ENCODE peak calls at places on chromosomes 3 and 15, in five cellular contexts. J is left ventricle myocardium inferior, X is GM12878, P is transverse colon, C is heart right ventricle. K is an unnamed sample.
A peak's percentile ranks its signal among the peaks of the same experiment; 100 is the strongest.

GRCh38 chr15:25805006-25805405 is 58.1 kb downstream of the ATP10A start:
- DNase-seq in J (no peak), X (no peak), P (no peak), C (no peak), K (no peak)

GRCh38 chr3:126156468-126156867 is 23.9 kb downstream of the ALDH1L1 start:
- DNase-seq in J (no peak), X (no peak), P (no peak), C (no peak), K (no peak)

GRCh38 chr15:89114974-89115373 is 26.7 kb downstream of the ABHD2 start:
- DNase-seq in J (no peak), X (no peak), P (no peak), C (no peak), K (peak; percentile 35)

GRCh38 chr15:31392761-31393401 is 66.2 kb downstream of the KLF13 start:
- DNase-seq in J (peak; percentile 32), X (no peak), P (peak; percentile 62), C (peak; percentile 55), K (peak; percentile 66)

GRCh38 chr15:48472756-48473155 is 141.5 kb downstream of the DUT start:
- DNase-seq in J (no peak), X (no peak), P (no peak), C (no peak), K (no peak)

GRCh38 chr3:153284282-153284938 is 122.4 kb downstream of the RAP2B start:
- DNase-seq in J (no peak), X (peak; percentile 12), P (peak; percentile 22), C (no peak), K (peak; percentile 17)

GRCh38 chr3:156360116-156360515 is 194.8 kb downstream of the SSR3 start:
- DNase-seq in J (no peak), X (no peak), P (no peak), C (no peak), K (no peak)

GRCh38 chr15:88029696-88030095 is 226.8 kb downstream of the NTRK3 start:
- DNase-seq in J (no peak), X (no peak), P (no peak), C (no peak), K (no peak)

GRCh38 chr15:89299896-89300295 is 34.7 kb downstream of the POLG start:
- DNase-seq in J (no peak), X (no peak), P (no peak), C (no peak), K (no peak)

GRCh38 chr15:75943246-75943645 is 39.6 kb downstream of the FBXO22 start:
- DNase-seq in J (no peak), X (no peak), P (no peak), C (no peak), K (no peak)

GRCh38 chr3:66163222-66163621 is 57.6 kb upstream of the SLC25A26 start:
- DNase-seq in J (no peak), X (no peak), P (no peak), C (no peak), K (no peak)

GRCh38 chr3:34868935-34869334 is 770.4 kb upstream of the ARPP21 start:
- DNase-seq in J (no peak), X (no peak), P (no peak), C (no peak), K (no peak)

GRCh38 chr3:45700570-45701073 is 11.4 kb downstream of the SACM1L start:
- DNase-seq in J (no peak), X (no peak), P (no peak), C (no peak), K (no peak)
- H3K4me1 ChIP-seq in J (peaks cover 31% of the 10 kb centered on the region), X (peaks cover 6% of the 10 kb centered on the region), P (peaks cover 28% of the 10 kb centered on the region), C (no peaks in the 10 kb centered on the region), K (peaks cover 8% of the 10 kb centered on the region)

GRCh38 chr15:56718560-56718959 is 14.7 kb downstream of the ZNF280D start:
- DNase-seq in J (no peak), X (no peak), P (no peak), C (no peak), K (no peak)
- H3K4me1 ChIP-seq in J (peaks cover 56% of the 10 kb centered on the region), X (peaks cover 3% of the 10 kb centered on the region), P (no peaks in the 10 kb centered on the region), C (peaks cover 59% of the 10 kb centered on the region), K (peaks cover 8% of the 10 kb centered on the region)

DNA sequence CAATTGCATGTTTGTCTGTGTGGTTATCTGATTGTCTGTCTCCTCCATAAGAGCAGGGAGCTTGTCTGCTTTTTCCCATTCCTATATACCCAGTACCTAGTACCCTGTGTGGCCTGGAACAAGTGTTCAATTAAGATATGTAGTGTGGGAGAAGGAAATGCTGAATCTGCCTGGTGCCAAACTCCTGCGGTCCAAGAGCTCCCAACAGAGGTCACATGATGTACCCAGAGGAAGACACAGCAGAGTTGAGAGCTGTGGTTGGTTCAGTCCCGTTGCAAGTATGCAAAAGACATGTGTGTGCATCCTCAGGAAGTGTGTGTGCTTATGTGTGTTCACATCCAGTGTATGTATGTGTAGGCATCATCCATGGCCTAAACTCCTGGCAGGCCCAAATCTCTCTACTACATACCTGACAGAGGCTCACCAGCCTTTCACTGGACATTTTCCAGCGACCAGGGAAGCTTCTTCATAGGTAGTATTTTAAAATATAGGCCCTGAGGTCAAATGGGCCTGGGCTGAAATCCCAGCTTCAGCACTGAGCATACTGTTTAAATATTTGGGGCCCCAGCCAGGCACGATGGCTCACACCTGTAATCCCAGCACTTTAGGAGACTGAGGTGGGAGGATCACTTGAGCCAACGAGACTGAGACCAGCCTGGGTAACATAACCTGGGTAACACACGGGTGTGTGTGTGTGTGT is 34.0 kb upstream of the ITGA11 start:
- DNase-seq in J (no peak), X (no peak), P (no peak), C (no peak), K (no peak)
- H3K4me1 ChIP-seq in J (no peaks in the 10 kb centered on the region), X (no peaks in the 10 kb centered on the region), P (no peaks in the 10 kb centered on the region), C (no peaks in the 10 kb centered on the region), K (peaks cover 4% of the 10 kb centered on the region)

GRCh38 chr3:186605561-186606545 is 7.0 kb upstream of the AHSG start:
- DNase-seq in J (no peak), X (no peak), P (no peak), C (no peak), K (no peak)

GRCh38 chr3:186605078-186605477 is 7.8 kb upstream of the AHSG start:
- DNase-seq in J (no peak), X (no peak), P (no peak), C (no peak), K (no peak)

GRCh38 chr3:186609247-186609868 is 3.5 kb upstream of the AHSG start:
- DNase-seq in J (no peak), X (no peak), P (no peak), C (no peak), K (no peak)

GRCh38 chr3:186612065-186612464 is 795 bp upstream of the AHSG start:
- DNase-seq in J (no peak), X (no peak), P (no peak), C (no peak), K (no peak)

DNA sequence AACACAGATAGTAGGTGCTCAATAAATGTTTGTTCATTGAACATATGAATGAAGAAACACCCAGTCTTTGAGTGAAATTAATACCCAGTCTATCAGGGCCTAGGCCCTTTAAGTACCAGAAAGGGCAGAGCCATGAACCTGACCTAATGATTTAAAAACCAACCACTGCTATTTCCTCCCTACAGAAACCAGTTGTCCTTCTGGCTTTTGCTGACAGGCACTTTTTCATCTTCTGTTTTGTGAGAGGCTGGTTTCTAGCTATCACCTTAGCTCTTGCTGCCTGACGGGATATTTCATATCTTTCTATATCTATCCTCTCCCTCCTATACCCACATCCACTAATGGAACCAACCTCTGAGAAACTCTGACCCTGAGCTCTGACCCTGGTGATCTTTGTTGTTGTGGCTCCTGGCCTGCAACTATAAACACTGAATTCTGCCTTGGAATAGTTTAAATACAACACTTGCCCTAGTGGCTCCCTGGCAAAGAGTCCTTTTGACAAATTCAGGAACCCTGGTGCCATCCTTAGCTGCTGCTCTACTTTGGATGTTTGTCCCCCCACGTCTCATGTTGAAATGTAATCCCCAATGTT is 4.1 kb upstream of the AHSG start:
- DNase-seq in J (no peak), X (no peak), P (no peak), C (no peak), K (no peak)
- H3K4me1 ChIP-seq in J (no peaks in the 10 kb centered on the region), X (no peaks in the 10 kb centered on the region), P (no peaks in the 10 kb centered on the region), C (no peaks in the 10 kb centered on the region), K (no peaks in the 10 kb centered on the region)

GRCh38 chr3:191894406-191894805 is 433.4 kb downstream of the PYDC2 start:
- DNase-seq in J (no peak), X (no peak), P (no peak), C (no peak), K (no peak)

GRCh38 chr3:191889781-191890180 is 428.8 kb downstream of the PYDC2 start:
- DNase-seq in J (no peak), X (no peak), P (no peak), C (no peak), K (no peak)
- H3K4me1 ChIP-seq in J (peaks cover 5% of the 10 kb centered on the region), X (no peaks in the 10 kb centered on the region), P (no peaks in the 10 kb centered on the region), C (no peaks in the 10 kb centered on the region), K (no peaks in the 10 kb centered on the region)

GRCh38 chr3:11459147-11459837 is 184.4 kb downstream of the VGLL4 start:
- DNase-seq in J (no peak), X (no peak), P (no peak), C (no peak), K (no peak)
- H3K4me1 ChIP-seq in J (peaks cover 9% of the 10 kb centered on the region), X (no peaks in the 10 kb centered on the region), P (no peaks in the 10 kb centered on the region), C (peaks cover 8% of the 10 kb centered on the region), K (no peaks in the 10 kb centered on the region)

DNA sequence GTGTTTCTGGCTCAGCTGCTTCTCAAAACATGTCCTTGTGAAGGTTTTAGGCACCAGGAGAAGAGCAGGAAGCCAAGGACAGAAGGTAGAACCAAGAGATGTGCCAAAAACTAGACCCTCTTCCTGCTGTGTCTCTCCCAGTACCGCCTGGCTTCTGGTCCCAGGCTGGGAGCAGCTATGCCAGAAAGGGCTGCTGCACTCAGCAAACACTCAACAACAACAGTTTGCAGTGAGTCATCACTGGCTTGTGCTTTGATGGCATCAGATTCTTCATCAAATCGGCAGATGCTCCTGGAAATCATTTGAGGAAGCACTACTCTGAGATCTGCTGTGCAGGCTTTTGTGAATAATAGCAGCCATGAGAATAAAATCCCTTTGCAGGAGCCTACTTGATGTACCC is 63.2 kb downstream of the DGKG start:
- DNase-seq in J (no peak), X (no peak), P (no peak), C (no peak), K (no peak)
- H3K4me1 ChIP-seq in J (no peaks in the 10 kb centered on the region), X (no peaks in the 10 kb centered on the region), P (no peaks in the 10 kb centered on the region), C (no peaks in the 10 kb centered on the region), K (peaks cover 2% of the 10 kb centered on the region)

K was measured in thyroid gland.